ENCODE peak calls at places on chromosomes 1 and 21, in four cellular contexts. One of them, this sample, is unnamed.

GRCh38 chr1:204031098-204031710 is 41.7 kb upstream of the SOX13 start:
- DNase-seq in suprapubic skin: no peak
- DNase-seq in psoas muscle: no peak
- DNase-seq in heart right ventricle: no peak
- DNase-seq in this sample: no peak

GRCh38 chr1:98940680-98941079 is 64.0 kb downstream of the PLPPR5 start:
- DNase-seq in suprapubic skin: no peak
- DNase-seq in psoas muscle: no peak
- DNase-seq in heart right ventricle: no peak
- DNase-seq in this sample: no peak

GRCh38 chr1:23618586-23619083 is 59.3 kb upstream of the ID3 start:
- DNase-seq in suprapubic skin: no peak
- DNase-seq in psoas muscle: no peak
- DNase-seq in heart right ventricle: no peak
- DNase-seq in this sample: no peak

GRCh38 chr1:25647863-25648262 is 31.3 kb downstream of the MAN1C1 start:
- DNase-seq in suprapubic skin: no peak
- DNase-seq in psoas muscle: no peak
- DNase-seq in heart right ventricle: no peak
- DNase-seq in this sample: no peak

GRCh38 chr1:105830614-105831146 is 1225.8 kb upstream of the PRMT6 start:
- DNase-seq in suprapubic skin: no peak
- DNase-seq in psoas muscle: no peak
- DNase-seq in heart right ventricle: no peak
- DNase-seq in this sample: no peak

GRCh38 chr1:116201921-116202320 is 90.7 kb downstream of the MAB21L3 start:
- DNase-seq in suprapubic skin: no peak
- DNase-seq in psoas muscle: no peak
- DNase-seq in heart right ventricle: no peak
- DNase-seq in this sample: no peak

GRCh38 chr1:110340207-110340468 is 961 bp downstream of the RBM15 start:
- DNase-seq in suprapubic skin: no peak
- DNase-seq in psoas muscle: no peak
- DNase-seq in heart right ventricle: no peak
- DNase-seq in this sample: no peak

GRCh38 chr1:94022471-94023189 is 98.3 kb downstream of the ABCA4 start:
- DNase-seq in suprapubic skin: no peak
- DNase-seq in psoas muscle: no peak
- DNase-seq in heart right ventricle: peak
- DNase-seq in this sample: no peak

GRCh38 chr1:29708818-29709710 is 472.7 kb downstream of the PTPRU start:
- DNase-seq in suprapubic skin: no peak
- DNase-seq in psoas muscle: no peak
- DNase-seq in heart right ventricle: no peak
- DNase-seq in this sample: no peak

GRCh38 chr1:5743435-5744095 is 248.7 kb downstream of the NPHP4 start:
- DNase-seq in suprapubic skin: no peak
- DNase-seq in psoas muscle: no peak
- DNase-seq in heart right ventricle: no peak
- DNase-seq in this sample: peak

GRCh38 chr1:76330993-76331603 is 256.6 kb downstream of the ST6GALNAC3 start:
- DNase-seq in suprapubic skin: no peak
- DNase-seq in psoas muscle: no peak
- DNase-seq in heart right ventricle: peak
- DNase-seq in this sample: no peak

GRCh38 chr1:47931395-47931794 is 65.8 kb downstream of the TRABD2B start:
- DNase-seq in suprapubic skin: no peak
- DNase-seq in psoas muscle: no peak
- DNase-seq in heart right ventricle: no peak
- DNase-seq in this sample: no peak

GRCh38 chr1:160546942-160547341 is 23.9 kb upstream of the SLAMF6 start:
- DNase-seq in suprapubic skin: no peak
- DNase-seq in psoas muscle: no peak
- DNase-seq in heart right ventricle: no peak
- DNase-seq in this sample: no peak

GRCh38 chr21:35226302-35226701 is 177.2 kb upstream of the RUNX1 start:
- DNase-seq in suprapubic skin: no peak
- DNase-seq in psoas muscle: peak
- DNase-seq in heart right ventricle: no peak
- DNase-seq in this sample: no peak

GRCh38 chr1:18950415-18951026 is 6.0 kb downstream of the IFFO2 start:
- DNase-seq in suprapubic skin: no peak
- DNase-seq in psoas muscle: peak
- DNase-seq in heart right ventricle: peak
- DNase-seq in this sample: no peak

GRCh38 chr1:157137051-157137772 is 983 bp downstream of the ETV3 start:
- DNase-seq in suprapubic skin: no peak
- DNase-seq in psoas muscle: no peak
- DNase-seq in heart right ventricle: no peak
- DNase-seq in this sample: no peak

GRCh38 chr21:42571391-42572150 is 57.9 kb downstream of the SLC37A1 start:
- DNase-seq in suprapubic skin: no peak
- DNase-seq in psoas muscle: no peak
- DNase-seq in heart right ventricle: no peak
- DNase-seq in this sample: peak

GRCh38 chr1:8789314-8790214 is 27.9 kb downstream of the RERE start:
- DNase-seq in suprapubic skin: no peak
- DNase-seq in psoas muscle: no peak
- DNase-seq in heart right ventricle: no peak
- DNase-seq in this sample: no peak

GRCh38 chr1:167667536-167667935 is 37.5 kb downstream of the RCSD1 start:
- DNase-seq in suprapubic skin: no peak
- DNase-seq in psoas muscle: no peak
- DNase-seq in heart right ventricle: no peak
- DNase-seq in this sample: no peak

GRCh38 chr1:230231739-230232075 is 164.7 kb downstream of the GALNT2 start:
- DNase-seq in suprapubic skin: no peak
- DNase-seq in psoas muscle: peak
- DNase-seq in heart right ventricle: peak
- DNase-seq in this sample: no peak

GRCh38 chr1:45230537-45230936 is 24.1 kb upstream of the ZSWIM5 start:
- DNase-seq in suprapubic skin: no peak
- DNase-seq in psoas muscle: no peak
- DNase-seq in heart right ventricle: no peak
- DNase-seq in this sample: no peak
- TF ChIP-seq CTCF in suprapubic skin: no peak
- TF ChIP-seq CTCF in psoas muscle: no peak
- TF ChIP-seq CTCF in heart right ventricle: no peak
- TF ChIP-seq CTCF in this sample: no peak

DNA sequence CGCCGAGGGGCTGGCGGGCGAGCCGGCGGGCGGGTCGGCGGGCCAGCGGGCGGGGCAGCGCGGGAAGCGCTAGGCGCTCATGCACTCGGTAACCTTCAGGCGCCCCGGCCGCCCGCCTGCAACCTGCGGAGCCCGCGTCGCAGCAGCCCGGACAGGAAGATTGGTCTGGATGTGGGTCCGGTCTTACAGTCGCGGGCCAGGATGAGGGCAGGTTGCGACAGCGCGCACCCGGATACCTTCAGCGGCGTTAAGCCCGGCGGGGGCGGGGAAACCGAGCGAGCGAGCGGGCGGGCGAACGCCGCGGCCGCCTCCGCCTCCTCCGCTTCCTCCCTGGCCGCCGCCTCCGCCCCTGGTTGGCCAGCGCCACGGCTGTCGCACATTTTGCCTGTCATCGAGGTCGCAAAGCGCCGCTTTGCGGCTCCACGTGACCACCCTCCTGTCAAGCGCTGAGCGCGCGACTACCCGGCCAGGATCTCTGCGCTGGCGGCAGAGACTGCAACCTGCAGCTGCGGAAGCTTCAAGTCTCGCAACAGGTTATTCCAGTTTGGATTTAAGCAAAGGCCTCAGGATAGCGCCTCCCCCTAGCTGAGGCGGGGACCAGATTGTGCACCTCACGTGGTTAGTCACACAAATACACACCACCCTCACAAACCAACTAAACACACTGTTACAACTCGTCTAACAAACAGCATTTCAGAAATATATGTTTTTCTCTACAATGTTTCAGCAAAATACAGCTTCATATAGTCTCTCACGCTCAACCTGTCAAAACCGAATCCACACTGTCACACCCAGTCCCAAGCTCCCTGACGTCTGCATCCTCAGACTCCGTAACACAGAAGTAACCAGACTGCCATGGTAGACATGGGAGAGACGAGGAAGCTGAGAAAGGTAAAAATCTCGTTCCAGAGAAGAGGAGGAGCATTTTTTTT is at the start of gene FAF1:
- DNase-seq in suprapubic skin: peak
- DNase-seq in psoas muscle: peak
- DNase-seq in heart right ventricle: peak
- DNase-seq in this sample: peak
- TF ChIP-seq CTCF in suprapubic skin: peak
- TF ChIP-seq CTCF in psoas muscle: peak
- TF ChIP-seq CTCF in heart right ventricle: peak
- TF ChIP-seq CTCF in this sample: peak

DNA sequence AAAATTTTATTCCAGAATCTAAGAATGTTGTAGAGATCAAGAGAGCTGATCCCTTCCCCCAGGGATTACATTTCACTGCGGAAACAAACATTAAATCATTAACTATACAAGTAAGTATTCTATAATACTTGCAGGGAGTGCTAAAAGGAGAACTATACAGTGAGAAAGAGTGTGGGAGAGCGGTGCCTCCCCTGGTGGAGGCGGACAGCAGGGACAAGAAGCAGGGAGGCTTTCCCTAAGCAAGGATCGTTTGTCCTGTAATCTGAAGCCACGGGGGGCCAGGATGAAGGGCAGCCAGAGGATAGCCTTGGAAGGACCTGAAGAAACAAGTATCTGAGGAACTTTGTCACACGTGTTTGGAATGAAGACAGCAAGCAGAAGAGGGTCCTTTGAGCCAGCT is 40.1 kb downstream of the SLC9C2 start:
- DNase-seq in suprapubic skin: no peak
- DNase-seq in psoas muscle: no peak
- DNase-seq in heart right ventricle: no peak
- DNase-seq in this sample: no peak
- TF ChIP-seq CTCF in suprapubic skin: no peak
- TF ChIP-seq CTCF in psoas muscle: no peak
- TF ChIP-seq CTCF in heart right ventricle: no peak
- TF ChIP-seq CTCF in this sample: peak

GRCh38 chr1:180168786-180169640 is 14.3 kb downstream of the QSOX1 start:
- DNase-seq in suprapubic skin: no peak
- DNase-seq in psoas muscle: peak
- DNase-seq in heart right ventricle: no peak
- DNase-seq in this sample: no peak
- TF ChIP-seq CTCF in suprapubic skin: peak
- TF ChIP-seq CTCF in psoas muscle: peak
- TF ChIP-seq CTCF in heart right ventricle: peak
- TF ChIP-seq CTCF in this sample: peak

DNA sequence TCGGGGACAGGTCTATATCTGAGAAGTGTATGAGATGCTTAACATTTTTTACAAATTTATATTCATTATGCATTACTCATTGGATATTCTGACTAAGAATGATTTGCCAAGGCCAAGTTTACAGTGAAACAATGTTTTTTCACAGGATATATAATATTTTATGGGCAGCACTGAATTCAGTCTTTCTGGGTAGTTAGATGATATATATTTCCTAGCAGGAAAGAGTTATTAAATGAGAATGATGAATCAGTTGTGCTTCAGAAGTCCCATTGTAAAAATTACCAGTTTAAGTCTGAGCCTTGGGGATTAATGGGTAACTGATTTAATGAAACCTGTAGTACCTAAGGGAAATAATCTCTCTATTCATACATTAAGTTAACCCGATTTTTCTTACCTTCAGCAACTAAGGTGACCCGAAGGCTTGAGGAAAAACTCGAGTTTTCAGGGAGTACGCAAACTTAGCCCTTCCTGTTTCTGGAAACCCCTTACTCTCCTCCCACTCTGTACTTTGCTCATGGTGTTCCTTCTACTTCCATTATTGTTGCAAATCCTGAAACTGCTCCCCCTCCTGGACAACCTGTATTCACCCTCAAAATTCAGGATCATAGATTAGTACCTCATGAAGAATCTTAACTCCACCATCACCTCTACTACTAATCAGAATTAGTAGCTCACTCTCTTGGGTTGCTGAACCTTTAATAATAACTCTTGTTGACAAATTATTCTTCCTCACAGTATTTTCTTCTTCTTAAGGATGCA is 135.1 kb downstream of the AK5 start:
- DNase-seq in suprapubic skin: no peak
- DNase-seq in psoas muscle: no peak
- DNase-seq in heart right ventricle: no peak
- DNase-seq in this sample: no peak
- TF ChIP-seq CTCF in suprapubic skin: no peak
- TF ChIP-seq CTCF in psoas muscle: no peak
- TF ChIP-seq CTCF in heart right ventricle: peak
- TF ChIP-seq CTCF in this sample: peak